ENCODE peak calls at places on chromosome 14, in five cellular contexts. E is Peyer's patch; X is CD4-positive, CD25-positive, alpha-beta regulatory T cell; N is CD8-positive, alpha-beta memory T cell; H is left lung. Y is an unnamed sample. For H3K9me3, the result is how much of the 10 kb centered on the place peaks cover.

GRCh38 chr14:58730793-58731464 is 93.2 kb downstream of the DACT1 start:
- DNase-seq in E (no peak), X (no peak), N (no peak), H (no peak), Y (no peak)

GRCh38 chr14:69154779-69155178 is 1.9 kb upstream of the DCAF5 start:
- DNase-seq in E (no peak), X (no peak), N (no peak), H (no peak), Y (no peak)

GRCh38 chr14:57480044-57480443 is 13.6 kb downstream of the CCDC198 start:
- DNase-seq in E (no peak), X (no peak), N (no peak), H (no peak), Y (no peak)

GRCh38 chr14:31834616-31835015 is 242.5 kb upstream of the ARHGAP5 start:
- DNase-seq in E (no peak), X (no peak), N (no peak), H (no peak), Y (no peak)

GRCh38 chr14:93587330-93587729 is 156.6 kb downstream of the UNC79 start:
- DNase-seq in E (no peak), X (no peak), N (no peak), H (no peak), Y (no peak)

GRCh38 chr14:95979339-95980042 is 59.7 kb upstream of the C14orf132 start:
- DNase-seq in E (no peak), X (no peak), N (no peak), H (no peak), Y (no peak)

GRCh38 chr14:69768873-69769272 is 1.9 kb downstream of the SRSF5 start:
- DNase-seq in E (no peak), X (no peak), N (no peak), H (no peak), Y (no peak)

GRCh38 chr14:29584992-29585391 is 342.7 kb downstream of the PRKD1 start:
- DNase-seq in E (no peak), X (no peak), N (no peak), H (peak), Y (no peak)

GRCh38 chr14:98136019-98136418 is 1136.0 kb downstream of the BCL11B start:
- DNase-seq in E (no peak), X (no peak), N (no peak), H (no peak), Y (no peak)

GRCh38 chr14:90509403-90509802 is 112.6 kb downstream of the CALM1 start:
- DNase-seq in E (no peak), X (no peak), N (no peak), H (peak), Y (no peak)

GRCh38 chr14:70748422-70748821 is 60.9 kb downstream of the MAP3K9 start:
- DNase-seq in E (no peak), X (no peak), N (no peak), H (no peak), Y (no peak)

GRCh38 chr14:74981833-74982232 is 20.9 kb upstream of the EIF2B2 start:
- DNase-seq in E (no peak), X (no peak), N (no peak), H (no peak), Y (no peak)

GRCh38 chr14:99354166-99354875 is 82.3 kb upstream of the BCL11B start:
- DNase-seq in E (no peak), X (no peak), N (no peak), H (no peak), Y (no peak)

GRCh38 chr14:98955741-98956070 is 316.3 kb downstream of the BCL11B start:
- DNase-seq in E (no peak), X (no peak), N (no peak), H (no peak), Y (no peak)

GRCh38 chr14:67167420-67168109 is 21.7 kb upstream of the GARIN2 start:
- DNase-seq in E (no peak), X (no peak), N (no peak), H (no peak), Y (no peak)

GRCh38 chr14:68734231-68734732 is 58.6 kb downstream of the ZFP36L1 start:
- DNase-seq in E (no peak), X (no peak), N (no peak), H (no peak), Y (no peak)

GRCh38 chr14:102603293-102603907 is 11.0 kb downstream of the RCOR1 start:
- DNase-seq in E (no peak), X (no peak), N (no peak), H (no peak), Y (no peak)

GRCh38 chr14:22648506-22648905 is 4.4 kb upstream of the OR6J1 start:
- DNase-seq in E (no peak), X (no peak), N (no peak), H (no peak), Y (no peak)

GRCh38 chr14:42316746-42317145 is 710.1 kb downstream of the LRFN5 start:
- DNase-seq in E (no peak), X (no peak), N (no peak), H (no peak), Y (no peak)
- H3K9me3 ChIP-seq in E (under half), X (under half), N (under half), H (under half), Y (under half)

DNA sequence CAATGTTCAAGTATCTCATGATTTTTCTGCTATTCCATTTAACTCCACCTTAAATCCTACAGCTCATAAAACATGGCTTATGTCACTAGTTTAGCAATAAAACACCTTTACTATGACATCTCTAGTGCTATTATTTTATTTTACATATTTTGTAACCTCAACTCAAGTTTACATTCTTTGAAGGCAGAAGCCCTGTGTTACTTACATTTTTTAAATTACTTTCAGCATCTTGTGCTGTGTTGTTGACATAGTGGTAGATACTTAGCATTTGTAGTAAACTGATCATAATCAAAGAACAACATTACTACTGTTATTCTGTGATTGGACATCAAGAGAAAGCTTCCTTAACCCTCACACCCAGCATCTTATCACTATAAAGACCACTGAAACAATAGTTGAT is 216.1 kb downstream of the BMP4 start:
- DNase-seq in E (no peak), X (no peak), N (no peak), H (no peak), Y (no peak)
- H3K9me3 ChIP-seq in E (under half), X (under half), N (under half), H (under half), Y (under half)

GRCh38 chr14:105904379-105904778 is 378.0 kb downstream of the TMEM121 start:
- DNase-seq in E (no peak), X (no peak), N (no peak), H (no peak), Y (no peak)
- H3K9me3 ChIP-seq in E (under half), X (under half), N (under half), H (under half), Y (under half)

DNA sequence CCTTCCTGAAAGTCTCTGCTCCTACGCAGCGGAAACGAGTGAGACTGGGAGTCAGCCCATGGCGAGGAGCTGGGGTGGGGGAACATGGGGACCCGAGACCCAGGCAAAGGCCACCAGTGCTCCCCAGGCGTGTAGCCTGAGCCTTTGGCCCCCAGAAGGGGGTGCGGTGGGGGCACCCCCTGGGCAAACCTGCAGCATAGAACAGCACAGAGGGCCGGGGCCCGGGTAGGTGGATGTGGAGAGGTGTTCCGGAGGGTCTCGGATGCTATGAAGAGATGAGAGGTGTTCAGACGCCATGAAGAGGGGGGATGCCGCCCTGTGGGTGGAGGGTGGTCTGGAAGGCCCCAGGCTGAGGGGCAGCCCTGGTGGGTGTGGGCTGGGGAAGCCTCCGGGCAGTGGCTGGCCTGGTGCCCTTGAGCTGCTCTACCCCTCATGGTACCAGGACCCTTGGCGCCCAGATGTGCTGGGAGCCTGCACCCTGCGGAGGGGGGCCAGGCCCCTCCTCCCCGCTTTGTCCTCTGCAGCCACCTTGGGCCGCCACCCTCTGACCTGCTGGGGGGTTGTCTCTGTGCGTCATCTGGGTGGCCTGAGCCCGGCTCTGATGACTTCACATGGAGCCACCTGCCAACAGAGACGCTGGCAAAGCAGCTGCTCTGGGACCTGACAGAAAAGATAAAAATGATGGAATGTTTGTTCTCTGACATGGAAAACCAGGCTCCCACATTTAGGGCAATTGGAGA is 83.4 kb downstream of the KIF26A start:
- DNase-seq in E (peak), X (no peak), N (no peak), H (peak), Y (no peak)
- H3K9me3 ChIP-seq in E (under half), X (under half), N (under half), H (under half), Y (under half)

GRCh38 chr14:34018564-34019244 is 67.8 kb upstream of the EGLN3 start:
- DNase-seq in E (no peak), X (no peak), N (no peak), H (no peak), Y (no peak)
- H3K9me3 ChIP-seq in E (under half), X (under half), N (under half), H (under half), Y (under half)

GRCh38 chr14:104230946-104231345 is 92.6 kb downstream of the KIF26A start:
- DNase-seq in E (peak), X (no peak), N (no peak), H (peak), Y (no peak)
- H3K9me3 ChIP-seq in E (under half), X (under half), N (under half), H (under half), Y (under half)

GRCh38 chr14:53016919-53017318 is 66.1 kb upstream of the FERMT2 start:
- DNase-seq in E (no peak), X (no peak), N (no peak), H (no peak), Y (no peak)
- H3K9me3 ChIP-seq in E (under half), X (under half), N (under half), H (under half), Y (under half)